ENCODE peak calls at places on chromosome 1, in six cellular contexts. T is HepG2, N is A549, U is GM12878, B is upper lobe of left lung, M is K562. V is an unnamed sample.

GRCh38 chr1:91783423-91784162 is 102.4 kb downstream of the TGFBR3 start:
- ATAC-seq in B (no peak), N (no peak), U (no peak), T (no peak), M (no peak), V (no peak)

GRCh38 chr1:116380499-116381316 is 7.7 kb downstream of the ATP1A1 start:
- ATAC-seq in U (peak), B (no peak), N (no peak), T (no peak), M (no peak), V (no peak)

GRCh38 chr1:227257964-227258363 is 60.3 kb downstream of the CDC42BPA start:
- ATAC-seq in M (peak), T (peak), U (no peak), N (peak), B (no peak), V (no peak)

GRCh38 chr1:229420765-229421164 is 13.1 kb downstream of the ACTA1 start:
- ATAC-seq in B (no peak), U (peak), M (peak), T (peak), N (peak), V (no peak)

GRCh38 chr1:198662821-198663220 is 24.0 kb downstream of the PTPRC start:
- ATAC-seq in B (no peak), M (peak), U (peak), T (no peak), N (no peak), V (no peak)

GRCh38 chr1:186482661-186483255 is 21.8 kb upstream of the PDC start:
- ATAC-seq in B (peak), U (peak), N (peak), M (peak), T (peak), V (peak)

GRCh38 chr1:201648911-201649775 is 110.2 kb downstream of the NAV1 start:
- ATAC-seq in N (peak), U (no peak), M (peak), T (no peak), B (no peak), V (peak)

GRCh38 chr1:245336149-245336983 is 181.6 kb downstream of the KIF26B start:
- ATAC-seq in N (peak), U (no peak), M (no peak), T (no peak), B (no peak), V (no peak)

GRCh38 chr1:229889031-229889517 is 178.0 kb upstream of the GALNT2 start:
- ATAC-seq in T (no peak), M (no peak), B (no peak), N (no peak), U (no peak), V (no peak)

GRCh38 chr1:217096200-217096599 is 373.0 kb upstream of the ESRRG start:
- ATAC-seq in B (no peak), U (no peak), T (no peak), N (no peak), M (no peak), V (no peak)

GRCh38 chr1:199273837-199274379 is 635.1 kb downstream of the PTPRC start:
- ATAC-seq in T (no peak), M (no peak), B (no peak), N (no peak), U (peak), V (no peak)

GRCh38 chr1:192545781-192546521 is 29.6 kb upstream of the RGS1 start:
- ATAC-seq in B (no peak), T (no peak), U (peak), N (peak), M (no peak), V (no peak)

GRCh38 chr1:218803351-218803997 is 370.2 kb upstream of the LYPLAL1 start:
- ATAC-seq in U (no peak), N (no peak), M (no peak), T (no peak), B (no peak), V (no peak)

GRCh38 chr1:3729594-3730555 is 22.4 kb upstream of the CCDC27 start:
- ATAC-seq in T (no peak), M (no peak), N (no peak), U (no peak), B (no peak), V (no peak)

GRCh38 chr1:222071313-222071886 is 329.5 kb upstream of the DUSP10 start:
- ATAC-seq in N (no peak), U (no peak), M (no peak), T (no peak), B (no peak), V (no peak)

GRCh38 chr1:22038036-22038435 is 14.5 kb upstream of the CDC42 start:
- ATAC-seq in N (no peak), M (no peak), B (no peak), U (no peak), T (no peak), V (no peak)

GRCh38 chr1:202203238-202204039 is 9.8 kb downstream of the LGR6 start:
- ATAC-seq in T (peak), B (no peak), N (peak), M (peak), U (peak), V (no peak)

GRCh38 chr1:55530749-55531478 is 315.8 kb upstream of the USP24 start:
- ATAC-seq in N (no peak), U (no peak), T (peak), B (no peak), M (no peak), V (no peak)

GRCh38 chr1:72221811-72222210 is 60.5 kb downstream of the NEGR1 start:
- ATAC-seq in M (no peak), N (no peak), U (no peak), B (no peak), T (no peak), V (no peak)

GRCh38 chr1:226519741-226520598 is 28.6 kb upstream of the STUM start:
- ATAC-seq in B (no peak), T (peak), M (peak), U (no peak), N (peak), V (no peak)

GRCh38 chr1:150815871-150816270 is 7.8 kb upstream of the CTSK start:
- ATAC-seq in B (no peak), N (no peak), U (no peak), M (no peak), T (no peak), V (no peak)

GRCh38 chr1:42681771-42682483 is at the start of gene YBX1:
- ATAC-seq in N (peak), T (peak), U (peak), B (peak), M (peak), V (peak)

GRCh38 chr1:232586679-232587078 is 43.3 kb downstream of the SIPA1L2 start:
- ATAC-seq in N (no peak), T (no peak), U (no peak), B (no peak), M (no peak), V (no peak)

GRCh38 chr1:201599548-201599947 is 60.6 kb downstream of the NAV1 start:
- ATAC-seq in N (no peak), M (no peak), B (no peak), T (no peak), U (no peak), V (no peak)

GRCh38 chr1:29631361-29631760 is 395.0 kb downstream of the PTPRU start:
- ATAC-seq in B (no peak), U (no peak), T (no peak), M (no peak), N (no peak), V (no peak)

GRCh38 chr1:178337091-178337726 is 159.6 kb downstream of the CLEC20A start:
- ATAC-seq in T (no peak), N (peak), B (no peak), U (peak), M (no peak), V (no peak)

GRCh38 chr1:181386340-181386739 is 97.0 kb upstream of the CACNA1E start:
- ATAC-seq in B (no peak), T (no peak), N (no peak), M (no peak), U (no peak), V (no peak)

GRCh38 chr1:172607145-172607544 is 51.8 kb upstream of the FASLG start:
- ATAC-seq in M (no peak), T (no peak), U (no peak), B (no peak), N (no peak), V (no peak)

GRCh38 chr1:230172016-230172356 is 104.9 kb downstream of the GALNT2 start:
- ATAC-seq in M (no peak), N (no peak), B (no peak), U (no peak), T (no peak), V (no peak)

GRCh38 chr1:206856674-206857464 is 8.6 kb upstream of the IL20 start:
- ATAC-seq in B (no peak), U (peak), N (peak), T (peak), M (peak), V (no peak)
- TF ChIP-seq CTCF in B (no peak), U (peak), N (peak), T (peak), M (peak), V (no peak)

GRCh38 chr1:243471754-243472725 is 216.2 kb downstream of the SDCCAG8 start:
- ATAC-seq in N (no peak), T (no peak), U (peak), M (peak), B (no peak), V (no peak)
- TF ChIP-seq POLR2A in N (no peak), T (no peak), U (no peak), M (no peak), B (no peak), V (no peak)

DNA sequence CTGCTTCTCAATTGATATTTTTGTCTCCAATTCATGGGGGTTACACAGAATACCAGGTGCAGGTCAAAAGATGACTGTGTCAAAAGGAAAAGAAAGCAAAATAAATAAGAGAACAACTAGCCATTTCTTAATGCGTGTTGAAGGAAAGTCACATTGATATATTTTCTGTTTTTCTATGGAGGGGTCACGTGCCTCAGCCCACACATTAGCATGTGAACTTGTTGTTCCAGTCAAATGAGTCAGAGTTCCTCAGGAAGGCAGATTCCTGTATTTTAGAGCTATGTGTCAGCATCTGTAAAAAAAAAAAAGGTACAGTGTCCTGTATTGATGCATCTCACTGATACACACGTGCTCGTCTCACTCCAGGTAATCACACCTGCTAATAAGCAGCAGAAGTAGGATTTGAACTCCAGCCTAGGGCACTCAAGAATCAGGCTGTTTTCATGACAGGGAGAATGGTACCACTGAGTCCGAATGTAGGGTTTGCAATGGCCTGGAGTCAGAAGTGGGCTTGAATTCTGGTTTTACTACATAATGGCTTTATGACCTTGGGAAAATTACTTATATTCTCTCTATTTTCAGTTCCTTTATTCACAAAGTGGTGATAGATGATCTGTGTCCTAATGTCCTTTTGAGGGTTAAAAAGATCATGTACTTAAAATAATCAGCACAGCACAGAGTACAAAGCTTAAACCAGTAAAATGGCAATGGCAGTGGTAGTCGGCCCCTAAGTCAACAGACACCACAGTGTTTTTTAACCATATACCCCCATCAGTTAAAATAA is 63.9 kb upstream of the HOOK1 start:
- ATAC-seq in M (no peak), N (no peak), U (no peak), T (no peak), B (no peak), V (peak)
- TF ChIP-seq EP300 in M (no peak), N (no peak), U (no peak), T (no peak), B (no peak), V (no peak)

GRCh38 chr1:940121-941026 is 16.7 kb downstream of the SAMD11 start:
- ATAC-seq in B (no peak), N (peak), U (peak), T (peak), M (peak), V (peak)
- TF ChIP-seq CTCF in B (peak), N (peak), U (no peak), T (no peak), M (no peak), V (no peak)

GRCh38 chr1:100132566-100133477 is at the start of the genes SASS6 and TRMT13:
- ATAC-seq in U (peak), M (peak), T (peak), B (peak), N (peak), V (peak)
- TF ChIP-seq POLR2A in U (peak), M (peak), T (no peak), B (peak), N (peak), V (no peak)

GRCh38 chr1:1322952-1323351 is 1.5 kb downstream of the INTS11 start:
- ATAC-seq in U (no peak), N (no peak), B (no peak), M (no peak), T (no peak), V (no peak)

GRCh38 chr1:1325288-1326074 is 879 bp downstream of the CPTP start:
- ATAC-seq in N (peak), M (no peak), U (peak), B (no peak), T (peak), V (peak)

GRCh38 chr1:1324084-1324523 is 356 bp downstream of the INTS11 start:
- ATAC-seq in B (no peak), N (peak), U (peak), M (peak), T (peak), V (no peak)

GRCh38 chr1:1326075-1326605 is 1.5 kb downstream of the CPTP start:
- ATAC-seq in B (no peak), N (no peak), U (no peak), T (no peak), M (no peak), V (no peak)

DNA sequence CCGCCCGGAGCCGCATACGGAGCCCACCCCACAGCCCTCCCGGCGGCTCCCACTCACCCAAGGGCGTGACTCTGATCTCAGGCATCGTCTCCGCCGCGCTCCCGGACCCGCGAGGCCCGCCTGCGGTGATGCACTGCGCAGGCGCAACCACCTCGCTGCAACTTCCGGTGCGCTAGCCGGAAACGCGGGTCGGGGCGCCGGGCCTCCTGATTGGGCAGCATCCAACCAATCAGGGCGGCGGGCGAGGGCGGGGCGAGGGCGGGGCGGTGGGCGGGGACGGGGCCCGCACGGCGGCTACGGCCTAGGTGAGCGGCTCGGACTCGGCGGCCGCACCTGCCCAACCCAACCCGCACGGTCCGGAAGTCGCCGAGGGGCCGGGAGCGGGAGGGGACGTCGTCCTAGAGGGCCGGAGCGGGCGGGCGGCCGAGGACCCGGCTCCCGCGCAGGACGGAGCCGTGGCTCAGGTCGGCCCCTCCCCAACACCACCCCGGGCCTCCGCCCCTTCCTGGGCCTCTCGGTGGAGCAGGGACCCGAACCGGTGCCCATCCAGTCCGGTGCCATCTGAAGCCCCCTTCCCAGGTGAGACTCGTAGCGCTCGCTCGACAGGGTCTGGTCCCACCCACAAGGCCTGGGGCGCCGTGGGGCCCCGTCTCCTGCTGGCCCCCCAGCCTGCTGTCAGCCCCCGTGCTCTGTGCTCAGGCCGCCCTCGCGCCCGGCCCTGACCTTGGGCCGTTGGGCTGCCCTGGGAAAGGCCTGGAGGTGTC is at the start of the genes CPTP and INTS11:
- ATAC-seq in M (peak), B (peak), U (peak), T (peak), N (peak), V (peak)
- TF ChIP-seq EP300 in M (no peak), B (no peak), U (no peak), T (no peak), N (no peak), V (no peak)

GRCh38 chr1:39170731-39171375 is 33.6 kb upstream of the MACF1 start:
- ATAC-seq in N (peak), T (peak), M (no peak), B (peak), U (no peak), V (no peak)

GRCh38 chr1:39177641-39178040 is 26.9 kb upstream of the MACF1 start:
- ATAC-seq in T (no peak), B (no peak), N (no peak), M (no peak), U (no peak), V (no peak)

GRCh38 chr1:39174400-39175081 is 30.0 kb upstream of the MACF1 start:
- ATAC-seq in U (no peak), M (peak), T (no peak), N (no peak), B (no peak), V (no peak)

GRCh38 chr1:39173995-39174380 is 30.5 kb upstream of the MACF1 start:
- ATAC-seq in T (no peak), M (no peak), N (no peak), U (no peak), B (no peak), V (no peak)

DNA sequence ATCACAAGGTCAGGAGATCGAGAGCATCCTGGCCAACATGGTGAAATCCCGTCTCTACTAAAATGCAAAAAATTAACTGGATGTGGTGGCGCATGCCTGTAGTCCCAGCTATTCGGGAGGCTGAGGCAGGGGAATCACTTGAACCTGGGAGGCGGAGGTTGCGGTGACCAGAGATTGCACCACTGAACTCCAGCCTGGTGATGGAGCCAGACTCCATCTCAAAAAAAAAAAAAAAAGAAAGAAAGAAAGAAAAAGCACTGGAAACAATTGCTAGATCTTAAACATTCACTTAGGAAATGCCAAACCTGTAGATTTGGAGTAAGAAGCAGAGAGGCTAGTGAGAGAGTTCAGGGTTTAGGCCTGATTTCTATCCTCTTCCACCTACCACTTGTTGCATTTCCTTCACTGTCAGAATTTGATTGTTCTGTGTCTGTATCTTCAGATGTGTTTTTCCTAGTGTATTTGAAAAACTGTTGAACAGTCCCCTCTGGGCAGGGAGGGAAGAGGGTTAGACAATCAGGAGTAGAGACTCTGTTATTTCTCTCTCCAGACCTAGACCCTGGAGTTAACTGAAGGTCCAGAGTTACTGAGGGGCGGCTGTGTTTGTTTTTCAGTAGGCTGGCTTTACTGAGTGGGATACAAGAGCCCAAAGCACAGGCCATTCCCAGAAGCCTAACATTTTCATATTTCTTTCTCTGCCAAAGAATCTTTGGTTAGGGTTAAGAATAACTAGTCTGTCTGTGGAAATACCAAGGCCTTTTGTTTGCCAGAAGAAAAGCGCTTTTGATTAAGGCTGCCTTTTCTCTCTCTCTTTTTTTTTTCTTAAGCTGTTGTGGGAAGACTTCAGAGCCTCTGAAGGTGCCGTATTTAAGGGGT is 31.1 kb upstream of the MACF1 start:
- ATAC-seq in B (no peak), U (no peak), M (peak), N (peak), T (peak), V (no peak)
- TF ChIP-seq CTCF in B (no peak), U (no peak), M (peak), N (no peak), T (no peak), V (no peak)

DNA sequence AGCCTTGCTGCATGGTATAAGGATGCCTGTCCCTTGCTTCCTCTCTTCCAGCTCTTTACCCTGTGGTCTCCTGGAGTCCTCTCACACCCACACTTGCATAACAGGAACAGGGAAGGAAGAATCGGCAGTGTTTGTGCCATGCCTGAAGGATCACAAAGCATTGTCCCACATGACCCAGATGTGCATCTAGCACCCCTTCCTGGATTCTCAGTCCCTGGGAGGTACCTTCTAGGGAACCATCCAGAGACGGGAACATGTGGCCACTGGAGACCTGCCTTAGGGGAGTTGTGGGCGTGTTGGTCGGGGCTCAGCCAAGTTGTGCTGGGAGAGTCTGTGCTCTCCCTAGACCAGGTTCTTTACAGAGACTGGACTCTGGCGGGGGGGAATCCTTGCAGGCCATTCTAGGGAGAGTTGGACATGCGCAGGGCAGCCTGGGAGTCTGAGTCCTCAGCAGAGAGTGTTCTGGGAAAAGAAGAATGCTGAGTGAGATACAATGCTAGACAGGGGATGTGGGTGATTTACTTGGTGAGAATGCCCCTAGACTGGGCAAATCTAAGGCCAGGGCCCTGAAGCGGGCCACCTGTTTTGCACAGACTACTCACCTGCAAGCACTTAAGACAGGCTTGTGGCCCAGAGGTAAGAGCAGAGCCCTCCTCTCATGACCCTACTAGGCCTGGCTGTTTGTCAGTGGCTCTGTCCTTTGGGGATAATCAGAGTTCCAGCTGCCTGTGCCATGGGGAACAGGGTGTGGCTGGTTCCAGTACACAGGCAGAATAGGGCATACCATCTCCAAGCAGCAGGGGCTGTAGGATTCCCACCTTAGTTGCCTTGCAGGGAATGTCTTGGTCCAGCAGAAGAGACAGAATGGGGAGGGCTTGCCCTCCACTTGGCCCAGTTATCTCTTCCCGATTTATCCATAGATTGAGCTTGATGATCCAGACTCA is 89.8 kb downstream of the MAN1C1 start:
- ATAC-seq in B (peak), M (no peak), N (no peak), U (no peak), T (no peak), V (no peak)
- TF ChIP-seq POLR2A in B (no peak), M (no peak), N (no peak), U (no peak), T (no peak), V (no peak)